ENCODE peak calls at places on chromosomes 16 and 17, in eight cellular contexts. O is stimulated activated CD4-positive, alpha-beta T cell treated with anti-CD3 and anti-CD28 coated beads, TNF-alpha, amount 100 ng/mL, for 48 hours; N is Kasumi-1; K is left cardiac atrium; W is activated effector memory CD4-positive, alpha-beta T cell treated with anti-CD3 and anti-CD28 coated beads, Interleukin-2, amount 50 U/mL, for 16 hours; S is NCI-H2107; A is activated CD4-positive, alpha-beta T cell treated with anti-CD3 and anti-CD28 coated beads, Interleukin-2, amount 50 U/mL, for 48 hours; Q is ELF-1. C is an unnamed sample.

GRCh38 chr17:63150994-63151464 is 185.0 kb downstream of the TANC2 start:
- DNase-seq in O (no peak), A (no peak), S (no peak), Q (no peak), N (no peak), W (no peak), K (no peak), C (no peak)

GRCh38 chr17:62778990-62779681 is 29.0 kb downstream of the MARCHF10 start:
- DNase-seq in N (no peak), Q (peak), K (peak), S (peak), A (no peak), W (no peak), O (no peak), C (no peak)

GRCh38 chr16:1430759-1431496 is at the start of gene PERCC1:
- DNase-seq in K (no peak), Q (no peak), A (no peak), N (no peak), S (no peak), O (no peak), W (no peak), C (no peak)

GRCh38 chr17:9151091-9151490 is 129.8 kb downstream of the NTN1 start:
- DNase-seq in O (no peak), N (no peak), K (no peak), S (no peak), Q (peak), W (no peak), A (no peak), C (no peak)

GRCh38 chr17:13642188-13642587 is 40.5 kb upstream of the HS3ST3A1 start:
- DNase-seq in A (no peak), W (no peak), N (no peak), Q (no peak), O (no peak), S (no peak), K (no peak), C (no peak)

GRCh38 chr17:48546187-48546923 is 1.4 kb upstream of the HOXB2 start:
- DNase-seq in N (no peak), Q (peak), W (no peak), O (no peak), A (no peak), S (no peak), K (no peak), C (peak)

GRCh38 chr16:87924937-87925670 is 11.2 kb downstream of the CA5A start:
- DNase-seq in S (peak), Q (peak), O (no peak), A (no peak), K (no peak), N (no peak), W (no peak), C (no peak)

GRCh38 chr17:20202141-20202574 is 193.0 kb downstream of the SPECC1 start:
- DNase-seq in N (no peak), W (no peak), K (no peak), Q (no peak), S (no peak), O (no peak), A (no peak), C (no peak)

GRCh38 chr17:32771396-32771795 is 105.5 kb downstream of the MYO1D start:
- DNase-seq in W (no peak), N (no peak), S (no peak), O (no peak), A (no peak), Q (no peak), K (no peak), C (no peak)

GRCh38 chr16:21097151-21097550 is 53.5 kb downstream of the DNAH3 start:
- DNase-seq in O (no peak), S (no peak), A (no peak), N (no peak), W (no peak), Q (no peak), K (no peak), C (no peak)

GRCh38 chr16:69820926-69821541 is 58.9 kb downstream of the WWP2 start:
- DNase-seq in N (no peak), K (no peak), S (no peak), W (no peak), O (no peak), Q (no peak), A (no peak), C (no peak)

GRCh38 chr16:81918927-81919326 is 92.3 kb downstream of the SDR42E1 start:
- DNase-seq in W (no peak), A (no peak), Q (no peak), K (no peak), N (no peak), S (no peak), O (no peak), C (no peak)

GRCh38 chr16:66382171-66382965 is 15.9 kb downstream of the CDH5 start:
- DNase-seq in N (no peak), Q (peak), S (no peak), O (no peak), K (peak), W (no peak), A (no peak), C (no peak)

GRCh38 chr17:57557363-57557762 is 187.7 kb downstream of the CCDC182 start:
- DNase-seq in O (no peak), Q (no peak), N (no peak), W (no peak), K (no peak), A (no peak), S (no peak), C (no peak)

GRCh38 chr16:25081702-25082101 is 29.8 kb upstream of the LCMT1 start:
- DNase-seq in K (no peak), A (no peak), Q (no peak), N (no peak), W (no peak), O (no peak), S (no peak), C (peak)

GRCh38 chr17:13759936-13760335 is 158.2 kb upstream of the HS3ST3A1 start:
- DNase-seq in O (no peak), N (no peak), A (no peak), W (no peak), S (no peak), K (no peak), Q (no peak), C (no peak)

GRCh38 chr16:4884209-4884608 is 36.9 kb downstream of the UBN1 start:
- DNase-seq in A (no peak), W (no peak), Q (no peak), K (no peak), O (no peak), N (no peak), S (no peak), C (no peak)

GRCh38 chr16:3689731-3690130 is 27.6 kb downstream of the TRAP1 start:
- DNase-seq in S (no peak), A (no peak), W (no peak), K (no peak), Q (peak), N (no peak), O (no peak), C (no peak)

GRCh38 chr16:55613578-55614333 is 42.0 kb upstream of the SLC6A2 start:
- DNase-seq in S (no peak), N (no peak), K (no peak), Q (no peak), A (no peak), W (no peak), O (no peak), C (no peak)

GRCh38 chr16:12229759-12230594 is 253.4 kb downstream of the SNX29 start:
- DNase-seq in A (no peak), O (no peak), S (no peak), K (no peak), N (no peak), Q (no peak), W (no peak), C (no peak)

GRCh38 chr16:86604436-86605220 is 26.3 kb downstream of the FOXL1 start:
- DNase-seq in K (no peak), A (peak), Q (no peak), N (no peak), S (no peak), O (no peak), W (peak), C (no peak)

GRCh38 chr16:19130852-19131808 is 17.4 kb downstream of the ITPRIPL2 start:
- DNase-seq in S (no peak), Q (peak), W (no peak), N (peak), K (peak), A (no peak), O (no peak), C (no peak)

GRCh38 chr16:21162661-21163151 is 4.2 kb downstream of the LDAF1 start:
- DNase-seq in S (no peak), N (no peak), W (no peak), A (no peak), O (no peak), K (peak), Q (no peak), C (no peak)

GRCh38 chr16:884232-884631 is 83.7 kb upstream of the GNG13 start:
- DNase-seq in A (no peak), K (no peak), W (no peak), S (no peak), O (no peak), Q (no peak), N (no peak), C (no peak)

GRCh38 chr16:529012-529575 is 1.6 kb downstream of the CAPN15 start:
- DNase-seq in A (no peak), N (no peak), K (no peak), Q (peak), W (no peak), S (no peak), O (no peak), C (no peak)

GRCh38 chr17:62966426-62967110 is 533 bp downstream of the TANC2 start:
- DNase-seq in W (peak), S (no peak), K (peak), Q (peak), A (peak), O (no peak), N (peak), C (peak)

GRCh38 chr17:35730400-35731005 is 936 bp upstream of the RASL10B start:
- DNase-seq in S (no peak), O (no peak), A (no peak), N (no peak), K (no peak), W (no peak), Q (no peak), C (no peak)

GRCh38 chr16:85738878-85739715 is 11.8 kb downstream of the C16orf74 start:
- DNase-seq in Q (peak), K (no peak), S (no peak), A (no peak), O (no peak), W (no peak), N (no peak), C (no peak)

GRCh38 chr17:1629647-1630310 is 1.1 kb upstream of the SLC43A2 start:
- DNase-seq in A (peak), W (peak), K (peak), Q (peak), N (peak), S (no peak), O (peak), C (peak)

GRCh38 chr17:10754109-10754508 is 24.3 kb upstream of the TMEM220 start:
- DNase-seq in W (peak), S (no peak), A (peak), Q (peak), K (no peak), N (peak), O (no peak), C (peak)

GRCh38 chr16:28823291-28823718 is 506 bp downstream of the ATXN2L start:
- DNase-seq in S (no peak), Q (no peak), O (no peak), N (no peak), K (peak), W (no peak), A (no peak), C (no peak)

GRCh38 chr16:85394511-85395206 is 218.5 kb upstream of the GSE1 start:
- DNase-seq in K (peak), A (no peak), W (no peak), S (no peak), N (no peak), Q (no peak), O (no peak), C (no peak)

C was measured in erythroblast.